ENCODE peak calls at places on chromosomes 7 and 10, in five cellular contexts. X is RWPE1, B is tibial nerve, Q is lower lobe of right lung, A is left ventricle myocardium inferior. S is an unnamed sample.

GRCh38 chr10:95693331-95693667 is 428 bp downstream of the TCTN3 start:
- DNase-seq in X (no peak), B (no peak), Q (no peak), A (no peak), S (no peak)

GRCh38 chr7:148478551-148478950 is 112.0 kb upstream of the C7orf33 start:
- DNase-seq in X (no peak), B (no peak), Q (no peak), A (no peak), S (no peak)

GRCh38 chr10:90276894-90277447 is 575.6 kb downstream of the KIF20B start:
- DNase-seq in X (no peak), B (no peak), Q (no peak), A (no peak), S (no peak)

GRCh38 chr10:124691448-124692435 is 52.4 kb downstream of the FAM53B start:
- DNase-seq in X (no peak), B (no peak), Q (no peak), A (no peak), S (no peak)

GRCh38 chr7:132141109-132141508 is 435.2 kb downstream of the PLXNA4 start:
- DNase-seq in X (no peak), B (no peak), Q (no peak), A (no peak), S (no peak)

GRCh38 chr10:129364949-129365348 is 102.1 kb upstream of the MGMT start:
- DNase-seq in X (no peak), B (no peak), Q (no peak), A (no peak), S (no peak)

GRCh38 chr7:70679666-70680065 is 452.3 kb upstream of the GALNT17 start:
- DNase-seq in X (no peak), B (no peak), Q (no peak), A (no peak), S (no peak)

GRCh38 chr10:122487231-122487765 is 25.9 kb downstream of the HTRA1 start:
- DNase-seq in X (no peak), B (no peak), Q (no peak), A (no peak), S (no peak)

GRCh38 chr10:11108356-11108755 is 90.7 kb downstream of the CELF2 start:
- DNase-seq in X (no peak), B (no peak), Q (no peak), A (no peak), S (no peak)

GRCh38 chr7:82442492-82443043 is 1.0 kb downstream of the CACNA2D1 start:
- DNase-seq in X (peak), B (no peak), Q (no peak), A (peak), S (no peak)

GRCh38 chr10:44993922-44994751 is 6.6 kb upstream of the ZNF22 start:
- DNase-seq in X (no peak), B (no peak), Q (no peak), A (no peak), S (no peak)

GRCh38 chr7:43248961-43249807 is 136.7 kb downstream of the HECW1 start:
- DNase-seq in X (no peak), B (no peak), Q (peak), A (no peak), S (no peak)
- H3K27ac ChIP-seq in X (peak), B (peak), Q (no peak), A (no peak), S (no peak)

GRCh38 chr7:36942062-36942461 is 217.8 kb upstream of the AOAH start:
- DNase-seq in X (no peak), B (no peak), Q (no peak), A (no peak), S (no peak)

GRCh38 chr7:36944843-36945242 is 220.5 kb upstream of the AOAH start:
- DNase-seq in X (no peak), B (no peak), Q (no peak), A (no peak), S (no peak)

GRCh38 chr7:36942558-36943354 is 218.5 kb upstream of the AOAH start:
- DNase-seq in X (no peak), B (no peak), Q (no peak), A (no peak), S (no peak)

GRCh38 chr7:36945612-36946400 is 221.5 kb upstream of the AOAH start:
- DNase-seq in X (no peak), B (no peak), Q (no peak), A (no peak), S (no peak)

DNA sequence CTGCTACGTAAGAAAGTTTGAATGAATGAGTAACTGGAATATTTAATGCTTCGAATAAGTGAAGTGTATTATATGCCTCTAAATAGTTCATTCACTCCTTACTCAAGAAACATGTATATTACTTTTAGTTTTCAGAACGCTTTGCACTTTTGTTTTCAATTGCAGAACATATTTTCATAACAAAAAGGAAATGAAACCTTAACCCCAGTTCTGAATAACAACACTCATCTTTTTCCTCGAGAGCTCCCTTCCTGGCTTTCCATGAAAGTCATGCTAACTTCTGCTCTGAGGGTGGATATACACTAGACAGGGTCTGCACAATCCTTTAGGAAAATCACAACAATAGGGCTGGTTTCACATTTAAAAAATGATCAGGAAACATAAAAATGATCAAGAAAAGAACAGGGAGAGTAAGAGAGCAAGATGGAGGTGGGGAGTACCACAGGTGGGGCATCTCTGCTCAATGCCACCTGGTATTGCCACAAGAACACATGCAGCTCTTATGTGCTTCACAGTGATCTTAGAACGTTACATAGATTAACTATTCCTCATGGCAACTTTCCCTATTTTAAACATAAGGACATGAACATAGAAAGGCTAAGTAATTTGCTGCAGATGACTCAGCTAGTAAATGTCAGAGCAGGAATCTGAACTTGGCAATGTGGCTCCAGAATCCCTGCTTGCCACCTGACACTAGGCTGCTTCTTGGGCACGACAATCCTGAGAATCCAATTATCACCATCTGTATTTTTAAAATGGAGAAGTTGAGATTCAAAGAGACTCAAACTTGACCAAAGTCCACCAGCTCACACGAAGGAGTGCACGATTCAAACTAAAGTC is 219.5 kb upstream of the AOAH start:
- DNase-seq in X (no peak), B (no peak), Q (no peak), A (no peak), S (no peak)
- H3K27ac ChIP-seq in X (no peak), B (no peak), Q (no peak), A (no peak), S (no peak)

DNA sequence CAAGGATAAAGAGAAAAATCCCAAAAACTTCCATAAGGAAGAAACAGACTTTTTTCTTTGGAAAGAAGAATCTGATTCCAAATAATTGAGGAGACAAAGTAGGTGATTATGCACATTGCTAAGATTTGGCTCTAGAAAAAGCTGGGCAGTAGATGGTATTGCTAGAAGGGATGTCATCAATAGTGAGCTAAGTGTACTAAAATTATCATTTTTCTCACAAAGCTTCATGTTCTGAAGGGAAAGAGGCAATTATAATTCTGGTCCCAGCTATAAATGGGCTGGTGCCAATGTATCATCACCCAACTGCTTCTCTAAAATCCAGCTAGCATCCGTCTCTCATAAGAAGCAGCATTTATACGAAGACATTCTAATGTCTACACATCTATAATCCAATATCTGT is 23.9 kb downstream of the STEAP1 start:
- DNase-seq in X (no peak), B (no peak), Q (no peak), A (no peak), S (no peak)
- H3K27ac ChIP-seq in X (no peak), B (no peak), Q (no peak), A (no peak), S (no peak)

DNA sequence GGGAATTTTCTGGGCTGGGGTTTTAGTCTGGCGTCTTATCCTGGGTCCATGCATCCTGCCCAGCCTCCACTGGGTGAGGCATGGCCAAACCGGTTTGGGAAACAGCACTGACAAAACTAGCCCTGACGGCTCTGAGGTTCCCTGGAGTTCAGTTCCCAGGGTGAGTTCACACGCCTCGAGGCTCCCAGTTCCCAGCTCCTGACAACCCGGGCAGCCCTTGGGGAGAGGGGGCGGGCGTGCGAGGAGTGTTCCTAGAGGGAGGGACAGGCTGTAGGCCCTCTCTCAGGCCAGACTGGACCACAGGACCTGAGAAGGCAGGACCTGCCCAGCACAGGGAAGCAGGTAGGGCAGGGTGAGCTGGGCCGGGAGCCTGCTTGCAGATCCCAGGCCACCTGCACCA is 82.3 kb upstream of the PPIF start:
- DNase-seq in X (peak), B (no peak), Q (no peak), A (peak), S (no peak)
- H3K27ac ChIP-seq in X (peak), B (peak), Q (peak), A (peak), S (no peak)

GRCh38 chr7:156673902-156674301 is 33.3 kb downstream of the RNF32 start:
- DNase-seq in X (no peak), B (no peak), Q (no peak), A (no peak), S (no peak)

GRCh38 chr7:156675721-156676120 is 35.1 kb downstream of the RNF32 start:
- DNase-seq in X (no peak), B (no peak), Q (no peak), A (no peak), S (no peak)

GRCh38 chr7:156677655-156678054 is 37.1 kb downstream of the RNF32 start:
- DNase-seq in X (no peak), B (no peak), Q (no peak), A (no peak), S (no peak)

GRCh38 chr7:156676263-156676662 is 35.7 kb downstream of the RNF32 start:
- DNase-seq in X (no peak), B (no peak), Q (no peak), A (no peak), S (no peak)

DNA sequence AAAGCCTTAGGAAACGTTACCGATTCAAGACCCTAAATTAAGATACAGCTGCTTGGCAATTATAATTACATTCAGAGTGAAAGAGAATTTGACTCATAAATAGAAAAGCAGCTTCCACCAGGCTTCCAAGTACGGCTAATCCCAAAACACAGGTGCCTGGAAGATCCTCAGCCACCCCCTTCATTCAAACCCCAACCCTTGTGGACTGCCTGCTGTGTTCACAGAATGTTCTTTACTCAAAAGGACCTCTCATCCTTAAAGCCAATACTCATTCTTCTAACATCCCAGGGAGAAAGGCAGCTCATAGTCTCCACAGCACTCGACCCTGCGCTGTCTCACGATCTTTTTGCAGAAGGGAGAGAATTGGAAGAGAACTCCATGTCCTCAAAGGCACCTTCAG is 32.9 kb downstream of the RNF32 start:
- DNase-seq in X (no peak), B (no peak), Q (no peak), A (no peak), S (no peak)
- H3K27ac ChIP-seq in X (no peak), B (no peak), Q (no peak), A (no peak), S (no peak)

GRCh38 chr10:103055105-103055504 is 137.0 kb downstream of the CNNM2 start:
- DNase-seq in X (no peak), B (no peak), Q (no peak), A (no peak), S (no peak)
- H3K27ac ChIP-seq in X (no peak), B (no peak), Q (no peak), A (no peak), S (no peak)